ENCODE peak calls at places on chromosomes 12 and 14, in ten cellular contexts. M is heart right ventricle, I is lower lobe of right lung, P is HL-60, S is astrocyte of the spinal cord, U is mucosa of descending colon, O is progenitor cell of endocrine pancreas, B is ovary, Y is Peyer's patch, Q is AG09309. E is an unnamed sample.

GRCh38 chr12:111841236-111841749 is 735 bp upstream of the MAPKAPK5 start:
- DNase-seq in I (no peak), Q (no peak), U (no peak), B (no peak), M (no peak), O (no peak), P (no peak), S (no peak), Y (no peak), E (no peak)

GRCh38 chr12:16606201-16606849 is 363 bp upstream of the LMO3 start:
- DNase-seq in I (peak; percentile 62), S (peak; percentile 34), Y (no peak), M (peak; percentile 12), P (no peak), O (peak; percentile 56), U (peak; percentile 40), Q (no peak), B (peak; percentile 42), E (no peak)

GRCh38 chr12:115895247-115895646 is 382.2 kb downstream of the MED13L start:
- DNase-seq in O (no peak), Q (no peak), I (no peak), M (no peak), U (no peak), P (no peak), S (no peak), B (no peak), Y (no peak), E (no peak)

GRCh38 chr14:90593254-90594040 is 196.6 kb downstream of the CALM1 start:
- DNase-seq in M (no peak), Q (no peak), U (no peak), Y (no peak), O (no peak), S (no peak), B (no peak), P (no peak), I (no peak), E (no peak)

GRCh38 chr12:3302406-3303041 is 188.5 kb upstream of the PRMT8 start:
- DNase-seq in S (no peak), P (no peak), O (no peak), B (no peak), U (no peak), I (no peak), Y (no peak), Q (no peak), M (no peak), E (no peak)

GRCh38 chr12:78898416-78898815 is 33.8 kb downstream of the SYT1 start:
- DNase-seq in P (no peak), S (peak; percentile 73), Y (no peak), Q (no peak), I (no peak), B (peak; percentile 37), M (peak; percentile 47), U (no peak), O (no peak), E (no peak)

GRCh38 chr12:96441811-96442210 is 41.6 kb upstream of the CDK17 start:
- DNase-seq in U (no peak), Q (no peak), P (no peak), B (no peak), S (no peak), I (no peak), M (no peak), O (no peak), Y (no peak), E (no peak)

GRCh38 chr12:107134558-107134957 is 41.2 kb upstream of the CRY1 start:
- DNase-seq in O (no peak), I (no peak), S (no peak), U (no peak), P (peak; percentile 12), Q (no peak), B (no peak), Y (no peak), M (no peak), E (no peak)

DNA sequence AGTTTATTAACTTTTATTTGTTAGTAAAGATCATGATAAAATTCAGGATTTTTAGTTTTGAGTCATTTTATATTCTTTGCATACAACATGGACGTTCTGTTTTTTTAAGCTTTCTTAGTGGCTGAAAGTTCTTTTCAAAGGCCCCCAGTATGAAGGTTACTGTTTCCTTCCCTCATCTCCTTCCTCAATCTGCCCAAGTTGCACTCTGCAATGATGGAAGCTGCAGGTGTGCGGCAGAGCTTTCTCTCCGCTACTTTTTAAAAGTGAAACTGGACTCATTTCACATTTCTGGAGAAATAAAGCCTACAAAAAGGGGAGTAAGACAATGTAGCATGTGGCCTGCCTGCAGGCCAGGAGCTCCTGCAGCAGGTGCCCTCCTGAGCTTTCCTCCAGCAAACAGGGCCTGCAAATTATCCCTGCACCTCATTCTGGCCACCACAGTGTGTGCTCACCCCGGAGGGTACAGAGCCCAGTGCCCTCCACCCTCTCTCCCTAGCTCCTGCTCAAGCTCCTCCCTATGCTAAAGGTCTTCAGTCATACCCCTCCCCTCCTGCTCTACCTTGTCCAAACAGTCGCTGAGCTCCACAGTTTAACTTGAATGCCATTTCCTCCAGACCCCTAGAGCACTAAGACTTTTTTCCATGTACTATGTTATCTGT is 78.9 kb downstream of the SETD3 start:
- DNase-seq in Y (no peak), P (no peak), I (no peak), M (no peak), U (no peak), S (no peak), O (no peak), Q (no peak), B (no peak), E (no peak)
- TF ChIP-seq CTCF in Y (no peak), P (no peak), I (no peak), M (no peak), U (no peak), S (no peak), O (no peak), Q (no peak), B (no peak), E (no peak)

GRCh38 chr14:58637040-58637390 is 747 bp upstream of the DACT1 start:
- DNase-seq in P (no peak), I (no peak), B (peak; percentile 68), O (no peak), Y (no peak), U (no peak), S (peak; percentile 95), M (peak; percentile 25), Q (peak; percentile 88), E (no peak)

GRCh38 chr14:58636129-58636528 is 1.6 kb upstream of the DACT1 start:
- DNase-seq in M (no peak), Q (no peak), S (no peak), U (no peak), B (no peak), I (no peak), P (no peak), O (no peak), Y (no peak), E (no peak)

GRCh38 chr14:58639842-58640484 is 2.2 kb downstream of the DACT1 start:
- DNase-seq in S (peak; percentile 87), O (no peak), B (peak; percentile 69), Q (peak; percentile 91), U (no peak), Y (no peak), M (no peak), P (no peak), I (no peak), E (no peak)

GRCh38 chr14:58638231-58639205 is 756 bp downstream of the DACT1 start:
- DNase-seq in I (no peak), B (peak; percentile 38), P (no peak), S (peak; percentile 39), Q (no peak), M (peak; percentile 24), U (peak; percentile 54), O (no peak), Y (no peak), E (no peak)

DNA sequence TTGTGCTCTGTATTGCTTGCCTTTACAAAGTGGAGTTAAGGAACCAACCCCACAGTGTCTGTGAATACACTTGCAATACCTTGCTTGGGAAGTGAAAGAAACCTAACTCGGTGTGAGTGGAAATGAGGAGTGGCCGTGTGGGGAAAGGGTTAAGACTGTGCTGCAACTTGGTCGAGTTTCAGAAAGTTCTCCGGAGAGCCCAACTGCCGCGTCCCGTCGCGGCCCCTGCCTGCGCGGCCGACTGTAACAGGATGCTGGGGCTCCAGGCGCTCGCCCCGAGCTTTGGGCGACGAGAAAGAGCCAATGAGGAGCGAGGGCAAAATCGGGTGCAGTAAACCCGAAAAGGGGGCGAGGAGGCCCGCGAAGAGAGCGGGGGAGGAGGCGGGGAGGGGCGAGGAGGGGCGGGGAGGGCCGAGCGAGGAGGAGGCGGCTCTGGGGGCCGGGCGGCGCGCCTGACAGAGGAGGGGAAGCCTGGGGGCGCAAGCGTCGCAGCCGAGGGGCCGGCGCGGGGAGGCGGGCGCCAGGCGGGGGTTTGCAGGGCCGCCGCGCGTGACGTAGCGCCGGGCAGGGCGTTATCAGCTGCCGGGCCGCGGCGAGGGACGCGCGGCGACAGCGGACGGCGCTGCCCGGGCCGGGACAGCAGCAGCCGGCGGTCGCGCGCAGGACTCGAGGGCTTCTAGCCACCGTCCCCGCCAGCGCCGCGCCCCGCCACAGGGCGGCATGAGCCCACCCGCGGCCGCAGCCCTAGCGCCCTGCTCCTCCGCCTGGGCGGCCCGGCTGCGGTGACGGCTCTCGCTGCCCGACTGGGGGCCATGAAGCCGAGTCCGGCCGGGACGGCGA is at the start of gene DACT1:
- DNase-seq in I (peak; percentile 60), U (peak; percentile 71), O (peak; percentile 63), Y (peak; percentile 36), S (peak; percentile 87), M (peak; percentile 77), B (peak; percentile 81), Q (peak; percentile 57), P (no peak), E (peak; percentile 52)
- TF ChIP-seq CTCF in I (no peak), U (no peak), O (no peak), Y (no peak), S (no peak), M (no peak), B (peak; percentile 37), Q (no peak), P (no peak), E (no peak)

GRCh38 chr12:44968960-44969359 is 81.9 kb downstream of the DBX2 start:
- DNase-seq in Y (no peak), M (no peak), S (no peak), B (no peak), Q (no peak), O (no peak), U (no peak), I (no peak), P (no peak), E (no peak)

GRCh38 chr12:44976246-44976645 is 74.7 kb downstream of the DBX2 start:
- DNase-seq in B (no peak), U (no peak), Y (no peak), P (no peak), Q (no peak), I (no peak), O (no peak), S (no peak), M (no peak), E (no peak)

DNA sequence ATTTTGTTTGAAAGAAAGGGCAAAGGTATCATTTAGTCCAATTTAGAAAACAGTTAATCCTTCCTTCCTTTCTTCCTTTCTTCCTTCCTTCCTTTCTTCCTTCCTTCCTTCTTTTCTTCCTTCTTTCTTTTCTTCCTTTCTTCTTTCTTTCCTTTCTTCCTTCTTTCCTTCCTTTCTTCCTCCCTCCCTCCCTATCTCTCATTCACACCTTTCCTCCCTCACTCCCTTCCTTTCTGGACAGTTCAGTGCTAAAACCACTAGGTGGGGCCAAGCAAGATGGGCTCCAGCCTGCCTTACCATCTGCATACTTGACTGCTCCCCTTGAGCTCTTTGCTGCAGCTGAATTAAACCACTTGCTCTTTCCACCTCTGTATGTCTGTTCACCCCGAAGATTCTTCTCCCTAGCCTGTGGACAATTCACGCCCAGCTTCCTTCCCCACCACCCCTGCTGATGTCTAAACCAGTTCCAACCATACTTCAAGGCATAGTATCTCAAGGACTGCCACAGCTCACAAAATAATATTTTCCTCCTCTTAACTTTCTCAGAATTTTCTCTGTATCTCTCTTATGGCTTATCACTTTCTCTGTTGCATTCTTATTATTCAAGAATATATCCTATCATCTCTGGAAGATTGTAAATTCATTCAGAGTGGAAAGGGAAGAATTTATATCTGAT is 78.0 kb downstream of the DBX2 start:
- DNase-seq in S (no peak), U (no peak), I (no peak), Y (no peak), P (no peak), O (no peak), M (no peak), B (no peak), Q (no peak), E (no peak)
- TF ChIP-seq CTCF in S (peak; percentile 63), U (no peak), I (no peak), Y (no peak), P (no peak), O (peak; percentile 65), M (no peak), B (no peak), Q (peak; percentile 49), E (no peak)

GRCh38 chr14:20935303-20935984 is 19.8 kb upstream of the RNASE2 start:
- DNase-seq in P (no peak), O (no peak), B (no peak), Y (no peak), M (no peak), U (no peak), Q (no peak), S (no peak), I (no peak), E (no peak)

DNA sequence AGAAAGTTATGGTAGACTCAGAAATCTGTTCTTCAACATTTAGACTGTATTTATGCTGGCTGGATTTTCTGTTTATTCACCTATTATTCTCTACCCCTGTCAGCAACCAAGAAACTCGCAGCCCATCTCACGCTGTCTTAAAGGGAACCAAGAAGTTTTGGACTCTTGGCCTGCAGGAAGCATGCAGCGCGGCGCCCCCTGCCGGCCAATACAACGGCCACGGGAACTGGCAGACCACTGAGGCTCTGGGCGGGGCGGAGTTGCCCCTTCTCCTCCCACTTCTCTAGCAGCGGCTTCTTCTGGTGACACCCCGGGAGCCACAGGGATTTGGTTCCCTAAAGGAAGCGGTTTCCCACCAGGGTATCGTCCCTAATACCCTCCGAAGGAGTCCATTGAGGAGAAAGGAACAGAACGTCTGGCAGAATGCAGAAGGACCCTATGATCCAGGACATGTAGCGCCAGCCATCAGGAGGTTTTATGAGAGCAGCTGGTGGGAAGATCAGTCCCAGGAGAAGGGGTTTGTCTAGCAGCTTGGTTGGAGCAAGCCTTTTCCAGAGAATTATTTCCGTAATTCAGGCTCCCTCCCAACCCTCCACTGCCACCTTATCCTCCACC is 21.0 kb upstream of the RNASE2 start:
- DNase-seq in P (no peak), B (no peak), M (peak; percentile 46), Q (no peak), U (no peak), Y (no peak), I (peak; percentile 71), O (peak; percentile 47), S (no peak), E (no peak)
- TF ChIP-seq CTCF in P (no peak), B (no peak), M (peak; percentile 5), Q (peak; percentile 61), U (no peak), Y (no peak), I (peak; percentile 55), O (peak; percentile 71), S (peak; percentile 54), E (no peak)